ENCODE peak calls at places on chromosomes 7 and 10, in seven cellular contexts. Y, M, U, T, L, B and H are unnamed samples.
A peak's percentile ranks its signal among the peaks of the same experiment; 100 is the strongest.

GRCh38 chr10:126674741-126675515 is 4.4 kb upstream of the C10orf90 start:
- DNase-seq in Y (no peak), M (no peak), U (no peak), T (no peak), L (no peak), B (no peak), H (no peak)

GRCh38 chr10:117537436-117537903 is 5.1 kb upstream of the EMX2 start:
- DNase-seq in Y (no peak), M (no peak), U (no peak), T (peak; percentile 41), L (no peak), B (no peak), H (peak; percentile 32)

GRCh38 chr10:127498081-127498480 is 51.0 kb upstream of the NPS start:
- DNase-seq in Y (no peak), M (no peak), U (no peak), T (no peak), L (no peak), B (no peak), H (no peak)

GRCh38 chr7:157432957-157433576 is 96.3 kb downstream of the DNAJB6 start:
- DNase-seq in Y (peak; percentile 58), M (peak; percentile 41), U (peak; percentile 40), T (no peak), L (peak; percentile 27), B (peak; percentile 41), H (peak; percentile 70)

GRCh38 chr10:5779753-5780152 is 33.5 kb downstream of the GDI2 start:
- DNase-seq in Y (no peak), M (no peak), U (no peak), T (no peak), L (no peak), B (no peak), H (no peak)

GRCh38 chr7:136517971-136518370 is 350.5 kb upstream of the CHRM2 start:
- DNase-seq in Y (no peak), M (no peak), U (no peak), T (no peak), L (no peak), B (no peak), H (no peak)

GRCh38 chr7:44384586-44385383 is 59.4 kb upstream of the CAMK2B start:
- DNase-seq in Y (no peak), M (peak; percentile 5), U (no peak), T (peak; percentile 22), L (no peak), B (no peak), H (no peak)

GRCh38 chr10:75632750-75633462 is 201.5 kb downstream of the LRMDA start:
- DNase-seq in Y (no peak), M (no peak), U (no peak), T (no peak), L (no peak), B (no peak), H (no peak)

GRCh38 chr7:149422914-149423285 is 38.0 kb downstream of the ZNF777 start:
- DNase-seq in Y (peak; percentile 30), M (no peak), U (peak; percentile 9), T (peak; percentile 52), L (no peak), B (no peak), H (no peak)